ENCODE peak calls at places on chromosomes 5 and 9, in five cellular contexts. M is GM13977; J is anterior cingulate cortex; Y is neural crest cell; A is activated T-cell treated with anti-CD3 and anti-CD28 coated beads, Interleukin-2, amount 50 U/mL, for 1 hour. Z is an unnamed sample.

GRCh38 chr9:83596899-83597504 is 25.9 kb upstream of the IDNK start:
- DNase-seq in Y (peak), A (no peak), J (no peak), M (peak), Z (peak)

GRCh38 chr5:150001660-150002493 is 1.3 kb downstream of the HMGXB3 start:
- DNase-seq in M (peak), Y (peak), A (peak), J (no peak), Z (peak)

GRCh38 chr9:116074658-116075057 is 78.9 kb upstream of the PAPPA start:
- DNase-seq in A (no peak), M (no peak), J (no peak), Y (no peak), Z (no peak)

GRCh38 chr5:65811004-65811403 is 89.0 kb downstream of the NLN start:
- DNase-seq in Y (no peak), J (no peak), M (no peak), A (no peak), Z (no peak)

GRCh38 chr5:154308457-154309360 is 118.2 kb downstream of the GALNT10 start:
- DNase-seq in J (no peak), Y (no peak), A (no peak), M (no peak), Z (no peak)

GRCh38 chr5:67111779-67112178 is 84.8 kb downstream of the CD180 start:
- DNase-seq in Y (no peak), J (no peak), M (no peak), A (no peak), Z (no peak)

GRCh38 chr5:180154821-180155220 is 54.2 kb downstream of the RASGEF1C start:
- DNase-seq in J (no peak), A (no peak), M (no peak), Y (no peak), Z (no peak)

GRCh38 chr9:124553738-124554137 is 46.5 kb upstream of the NR5A1 start:
- DNase-seq in Y (no peak), A (no peak), J (no peak), M (no peak), Z (no peak)

GRCh38 chr5:66967102-66967501 is 229.5 kb downstream of the CD180 start:
- DNase-seq in A (no peak), M (no peak), Y (no peak), J (no peak), Z (no peak)

GRCh38 chr5:14463629-14464028 is 118.0 kb upstream of the OTULINL start:
- DNase-seq in M (no peak), Y (no peak), A (no peak), J (no peak), Z (no peak)

GRCh38 chr9:30574355-30575151 is 1809.9 kb upstream of the ACO1 start:
- DNase-seq in J (no peak), M (no peak), Y (no peak), A (no peak), Z (no peak)

GRCh38 chr5:135567661-135568060 is 11.1 kb downstream of the CXCL14 start:
- DNase-seq in M (no peak), Y (no peak), A (no peak), J (no peak), Z (no peak)

GRCh38 chr5:130651440-130651839 is 513.6 kb downstream of the HINT1 start:
- DNase-seq in M (no peak), A (no peak), J (no peak), Y (no peak), Z (no peak)

GRCh38 chr5:122311400-122311887 is 593 bp upstream of the SNCAIP start:
- DNase-seq in J (no peak), A (no peak), M (no peak), Y (peak), Z (no peak)

GRCh38 chr5:6468104-6468503 is 19.4 kb downstream of the UBE2QL1 start:
- DNase-seq in Y (no peak), J (no peak), M (no peak), A (no peak), Z (no peak)

GRCh38 chr5:133360693-133361479 is 251.5 kb downstream of the FSTL4 start:
- DNase-seq in M (no peak), A (no peak), Y (no peak), J (no peak), Z (no peak)

GRCh38 chr5:157063776-157064430 is 5.0 kb upstream of the HAVCR1 start:
- DNase-seq in Y (no peak), A (no peak), J (no peak), M (no peak), Z (no peak)

GRCh38 chr9:114538241-114538640 is 33.0 kb upstream of the WHRN start:
- DNase-seq in Y (no peak), J (no peak), A (no peak), M (peak), Z (no peak)

GRCh38 chr9:14994738-14995137 is 84.5 kb upstream of the FREM1 start:
- DNase-seq in Y (no peak), A (no peak), J (no peak), M (no peak), Z (no peak)

GRCh38 chr5:124315746-124316415 is 430.6 kb downstream of the ZNF608 start:
- DNase-seq in J (no peak), A (no peak), Y (no peak), M (no peak), Z (no peak)

Z was measured in glutamatergic neuron.